ENCODE peak calls at places on chromosomes 1 and 21, in seven cellular contexts. One of them, this sample, is unnamed.

GRCh38 chr1:18883636-18884418 is 18.5 kb downstream of the ALDH4A1 start:
- DNase-seq in AG04450: peak
- DNase-seq in MM.1S: peak
- DNase-seq in keratinocyte: no peak
- DNase-seq in heart right ventricle: peak
- DNase-seq in vagina: no peak
- DNase-seq in Panc1: peak
- DNase-seq in this sample: peak

GRCh38 chr1:193211539-193211938 is 25.1 kb upstream of the B3GALT2 start:
- DNase-seq in AG04450: peak
- DNase-seq in MM.1S: peak
- DNase-seq in keratinocyte: peak
- DNase-seq in heart right ventricle: no peak
- DNase-seq in vagina: no peak
- DNase-seq in Panc1: no peak
- DNase-seq in this sample: no peak

GRCh38 chr1:11690132-11690668 is 1.3 kb upstream of the DRAXIN start:
- DNase-seq in AG04450: no peak
- DNase-seq in MM.1S: no peak
- DNase-seq in keratinocyte: no peak
- DNase-seq in heart right ventricle: no peak
- DNase-seq in vagina: no peak
- DNase-seq in Panc1: no peak
- DNase-seq in this sample: no peak

GRCh38 chr1:20134995-20135394 is 4.1 kb upstream of the PLA2G2F start:
- DNase-seq in AG04450: no peak
- DNase-seq in MM.1S: no peak
- DNase-seq in keratinocyte: no peak
- DNase-seq in heart right ventricle: no peak
- DNase-seq in vagina: no peak
- DNase-seq in Panc1: no peak
- DNase-seq in this sample: no peak

GRCh38 chr1:41444246-41444645 is 40.2 kb downstream of the EDN2 start:
- DNase-seq in AG04450: no peak
- DNase-seq in MM.1S: no peak
- DNase-seq in keratinocyte: no peak
- DNase-seq in heart right ventricle: no peak
- DNase-seq in vagina: no peak
- DNase-seq in Panc1: no peak
- DNase-seq in this sample: no peak

GRCh38 chr1:200330770-200331428 is 78.9 kb downstream of the ZNF281 start:
- DNase-seq in AG04450: no peak
- DNase-seq in MM.1S: no peak
- DNase-seq in keratinocyte: no peak
- DNase-seq in heart right ventricle: no peak
- DNase-seq in vagina: no peak
- DNase-seq in Panc1: no peak
- DNase-seq in this sample: no peak

GRCh38 chr1:185931438-185931837 is 197.2 kb downstream of the HMCN1 start:
- DNase-seq in AG04450: no peak
- DNase-seq in MM.1S: no peak
- DNase-seq in keratinocyte: no peak
- DNase-seq in heart right ventricle: no peak
- DNase-seq in vagina: no peak
- DNase-seq in Panc1: no peak
- DNase-seq in this sample: no peak

GRCh38 chr1:227225715-227226346 is 92.5 kb downstream of the CDC42BPA start:
- DNase-seq in AG04450: peak
- DNase-seq in MM.1S: no peak
- DNase-seq in keratinocyte: peak
- DNase-seq in heart right ventricle: no peak
- DNase-seq in vagina: no peak
- DNase-seq in Panc1: no peak
- DNase-seq in this sample: no peak

GRCh38 chr1:37851782-37852210 is 7.6 kb downstream of the MTF1 start:
- DNase-seq in AG04450: no peak
- DNase-seq in MM.1S: no peak
- DNase-seq in keratinocyte: no peak
- DNase-seq in heart right ventricle: no peak
- DNase-seq in vagina: no peak
- DNase-seq in Panc1: no peak
- DNase-seq in this sample: no peak

GRCh38 chr1:17162941-17163340 is 42.0 kb upstream of the PADI1 start:
- DNase-seq in AG04450: no peak
- DNase-seq in MM.1S: no peak
- DNase-seq in keratinocyte: no peak
- DNase-seq in heart right ventricle: no peak
- DNase-seq in vagina: no peak
- DNase-seq in Panc1: no peak
- DNase-seq in this sample: no peak

GRCh38 chr21:32303385-32303784 is 4.7 kb downstream of the MRAP start:
- DNase-seq in AG04450: no peak
- DNase-seq in MM.1S: no peak
- DNase-seq in keratinocyte: no peak
- DNase-seq in heart right ventricle: no peak
- DNase-seq in vagina: peak
- DNase-seq in Panc1: no peak
- DNase-seq in this sample: no peak

DNA sequence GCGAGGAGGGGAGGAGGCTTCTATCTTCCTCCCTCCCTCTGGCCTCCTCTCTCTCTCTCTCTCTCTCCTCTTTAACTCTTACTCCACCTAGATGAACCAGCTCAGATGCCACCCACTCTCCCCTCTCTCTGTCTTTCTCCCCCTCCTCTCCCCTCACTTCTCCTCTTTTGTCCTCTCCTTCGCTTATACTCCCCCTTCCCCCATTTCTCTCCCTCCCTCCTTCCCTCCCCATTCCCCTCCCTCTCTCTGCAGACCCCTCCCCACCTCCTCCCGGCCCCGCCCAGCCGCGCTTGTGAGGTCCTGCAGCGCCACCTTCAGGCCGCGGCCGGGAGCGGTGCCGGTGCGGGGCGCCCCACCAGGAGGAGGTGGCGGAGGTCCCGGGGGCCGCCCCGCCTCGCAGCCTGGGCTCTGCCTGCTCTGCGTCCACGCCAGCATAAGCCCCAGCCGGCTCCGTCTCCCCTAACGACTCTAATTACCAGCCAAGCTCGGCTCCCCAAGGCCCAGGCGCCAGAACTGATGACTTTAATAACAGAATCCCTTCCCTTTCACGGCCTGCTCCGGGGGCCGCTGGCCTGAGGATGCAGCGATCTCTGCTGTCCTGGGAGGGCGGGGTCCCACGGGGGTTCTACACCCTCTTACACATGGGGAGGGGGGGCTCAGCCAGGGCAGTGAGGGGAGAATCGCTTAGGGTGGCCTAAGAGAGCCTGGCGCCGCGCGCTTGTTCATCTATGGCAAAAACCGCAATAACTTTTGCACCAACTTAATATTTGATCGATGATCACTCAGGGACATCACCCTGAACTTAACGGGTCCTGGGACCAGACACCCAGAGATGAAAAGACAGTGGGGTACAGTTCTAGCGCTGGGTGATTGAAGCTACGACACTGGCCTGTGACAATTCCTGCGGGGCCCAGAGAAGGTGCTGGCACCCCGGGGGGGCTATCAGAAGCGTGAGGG is 637.3 kb downstream of the MATN1 start:
- DNase-seq in AG04450: no peak
- DNase-seq in MM.1S: no peak
- DNase-seq in keratinocyte: no peak
- DNase-seq in heart right ventricle: peak
- DNase-seq in vagina: no peak
- DNase-seq in Panc1: no peak
- DNase-seq in this sample: peak
- TF ChIP-seq CTCF in AG04450: peak
- TF ChIP-seq CTCF in MM.1S: peak
- TF ChIP-seq CTCF in keratinocyte: peak
- TF ChIP-seq CTCF in heart right ventricle: peak
- TF ChIP-seq CTCF in vagina: no peak
- TF ChIP-seq CTCF in Panc1: peak
- TF ChIP-seq CTCF in this sample: peak

GRCh38 chr1:74388855-74389254 is 123.6 kb downstream of the LRRC53 start:
- DNase-seq in AG04450: no peak
- DNase-seq in MM.1S: no peak
- DNase-seq in keratinocyte: no peak
- DNase-seq in heart right ventricle: no peak
- DNase-seq in vagina: no peak
- DNase-seq in Panc1: no peak
- DNase-seq in this sample: no peak
- H3K4me3 ChIP-seq in AG04450: no peak
- H3K4me3 ChIP-seq in MM.1S: no peak
- H3K4me3 ChIP-seq in keratinocyte: no peak
- H3K4me3 ChIP-seq in heart right ventricle: no peak
- H3K4me3 ChIP-seq in vagina: no peak
- H3K4me3 ChIP-seq in Panc1: no peak
- H3K4me3 ChIP-seq in this sample: no peak

GRCh38 chr1:61083014-61083798 is 845 bp downstream of the NFIA start:
- DNase-seq in AG04450: no peak
- DNase-seq in MM.1S: no peak
- DNase-seq in keratinocyte: no peak
- DNase-seq in heart right ventricle: peak
- DNase-seq in vagina: no peak
- DNase-seq in Panc1: no peak
- DNase-seq in this sample: no peak
- TF ChIP-seq CTCF in AG04450: no peak
- TF ChIP-seq CTCF in MM.1S: no peak
- TF ChIP-seq CTCF in keratinocyte: no peak
- TF ChIP-seq CTCF in heart right ventricle: no peak
- TF ChIP-seq CTCF in vagina: no peak
- TF ChIP-seq CTCF in Panc1: no peak
- TF ChIP-seq CTCF in this sample: no peak

GRCh38 chr1:55002686-55003085 is 4.0 kb downstream of the BSND start:
- DNase-seq in AG04450: no peak
- DNase-seq in MM.1S: no peak
- DNase-seq in keratinocyte: no peak
- DNase-seq in heart right ventricle: no peak
- DNase-seq in vagina: no peak
- DNase-seq in Panc1: no peak
- DNase-seq in this sample: no peak
- H3K4me3 ChIP-seq in AG04450: no peak
- H3K4me3 ChIP-seq in MM.1S: no peak
- H3K4me3 ChIP-seq in keratinocyte: no peak
- H3K4me3 ChIP-seq in heart right ventricle: no peak
- H3K4me3 ChIP-seq in vagina: no peak
- H3K4me3 ChIP-seq in Panc1: no peak
- H3K4me3 ChIP-seq in this sample: no peak

This sample was measured in GM06990.